ENCODE peak calls at places on chromosome 12, in seven cellular contexts. P is adrenal gland, D is dorsolateral prefrontal cortex, K is ascending aorta, U is stomach, M is brain microvascular endothelial cell, R is heart left ventricle. I is an unnamed sample.

GRCh38 chr12:1916396-1917171 is 1.9 kb downstream of the CACNA2D4 start:
- DNase-seq in R (peak), K (no peak), U (peak), D (peak), M (no peak), P (peak), I (no peak)

GRCh38 chr12:98741229-98741614 is 96.1 kb downstream of the APAF1 start:
- DNase-seq in D (no peak), P (no peak), R (no peak), M (no peak), K (no peak), U (no peak), I (no peak)

GRCh38 chr12:78963439-78964222 is 99.1 kb downstream of the SYT1 start:
- DNase-seq in D (no peak), U (no peak), M (peak), K (no peak), R (no peak), P (no peak), I (peak)

GRCh38 chr12:25929096-25929637 is 29.3 kb upstream of the RASSF8 start:
- DNase-seq in R (no peak), U (no peak), K (no peak), M (no peak), D (no peak), P (no peak), I (peak)

GRCh38 chr12:24561882-24562760 is 386.8 kb downstream of the BCAT1 start:
- DNase-seq in P (peak), R (peak), K (peak), M (peak), U (peak), D (peak), I (no peak)

GRCh38 chr12:81337891-81338290 is 260.0 kb downstream of the ACSS3 start:
- DNase-seq in P (no peak), K (no peak), D (no peak), R (no peak), M (peak), U (no peak), I (no peak)

GRCh38 chr12:57216014-57216891 is at the start of gene NXPH4:
- DNase-seq in R (peak), K (no peak), M (no peak), D (no peak), U (peak), P (peak), I (no peak)

GRCh38 chr12:103698752-103699540 is 111.9 kb downstream of the STAB2 start:
- DNase-seq in U (no peak), K (no peak), D (no peak), P (no peak), R (no peak), M (no peak), I (no peak)

GRCh38 chr12:95318071-95318545 is 100.5 kb downstream of the VEZT start:
- DNase-seq in U (no peak), D (no peak), K (no peak), P (no peak), M (peak), R (no peak), I (peak)

GRCh38 chr12:10392394-10392930 is 2.6 kb upstream of the KLRK1 start:
- DNase-seq in D (no peak), P (peak), R (no peak), K (peak), U (peak), M (peak), I (peak)

GRCh38 chr12:108576660-108577234 is 14.4 kb downstream of the ISCU start:
- DNase-seq in U (no peak), R (no peak), K (peak), D (no peak), M (peak), P (peak), I (no peak)

GRCh38 chr12:108620236-108620879 is 13.3 kb downstream of the SELPLG start:
- DNase-seq in P (no peak), D (no peak), R (no peak), U (no peak), M (no peak), K (no peak), I (no peak)

GRCh38 chr12:42234970-42235369 is 3.1 kb downstream of the YAF2 start:
- DNase-seq in P (peak), D (no peak), K (no peak), U (no peak), M (no peak), R (no peak), I (no peak)

GRCh38 chr12:63865448-63865847 is 20.9 kb downstream of the SRGAP1 start:
- DNase-seq in U (no peak), K (no peak), R (no peak), M (no peak), P (no peak), D (no peak), I (no peak)

GRCh38 chr12:116492703-116493324 is 66.4 kb upstream of the MAP1LC3B2 start:
- DNase-seq in K (no peak), U (no peak), M (peak), D (no peak), P (peak), R (no peak), I (peak)

GRCh38 chr12:50224026-50224692 is 57.0 kb upstream of the CERS5 start:
- DNase-seq in M (peak), R (no peak), P (peak), U (peak), K (no peak), D (no peak), I (peak)

GRCh38 chr12:95164656-95165055 is 52.6 kb downstream of the FGD6 start:
- DNase-seq in P (no peak), U (no peak), R (no peak), D (no peak), M (no peak), K (no peak), I (no peak)

GRCh38 chr12:27780612-27781408 is 774 bp upstream of the MANSC4 start:
- DNase-seq in K (peak), P (peak), M (peak), R (no peak), U (peak), D (peak), I (peak)

GRCh38 chr12:55930771-55931316 is at the start of gene DGKA:
- DNase-seq in R (no peak), U (peak), M (peak), P (no peak), K (peak), D (no peak), I (peak)

GRCh38 chr12:43896496-43896895 is 60.6 kb downstream of the TMEM117 start:
- DNase-seq in R (no peak), D (no peak), M (no peak), K (no peak), P (no peak), U (no peak), I (no peak)

GRCh38 chr12:102824218-102824835 is 92.7 kb downstream of the PAH start:
- DNase-seq in U (no peak), K (no peak), M (peak), P (peak), R (peak), D (no peak), I (peak)

GRCh38 chr12:55965941-55966407 is at the start of gene PMEL:
- DNase-seq in D (no peak), P (no peak), M (no peak), K (no peak), U (no peak), R (no peak), I (no peak)

GRCh38 chr12:133192847-133193246 is 11.6 kb downstream of the ZNF268 start:
- DNase-seq in M (no peak), U (no peak), K (no peak), P (no peak), R (no peak), D (no peak), I (no peak)

GRCh38 chr12:48349471-48349870 is 1.2 kb downstream of the ZNF641 start:
- DNase-seq in D (no peak), M (peak), U (no peak), P (no peak), R (peak), K (no peak), I (no peak)

GRCh38 chr12:96230646-96231045 is 36.5 kb downstream of the ELK3 start:
- DNase-seq in K (peak), R (no peak), M (no peak), P (no peak), U (no peak), D (no peak), I (no peak)

GRCh38 chr12:44875417-44875953 is 630 bp downstream of the NELL2 start:
- DNase-seq in U (no peak), K (no peak), D (no peak), R (no peak), P (peak), M (no peak), I (no peak)

GRCh38 chr12:93978553-93978952 is 169.8 kb upstream of the PLXNC1 start:
- DNase-seq in P (peak), K (peak), D (no peak), R (no peak), U (no peak), M (peak), I (peak)

GRCh38 chr12:28086521-28086920 is 103.7 kb upstream of the CCDC91 start:
- DNase-seq in K (no peak), D (no peak), U (no peak), M (no peak), R (no peak), P (no peak), I (no peak)

GRCh38 chr12:112188130-112188830 is 62.9 kb downstream of the TRAFD1 start:
- DNase-seq in M (no peak), R (no peak), D (no peak), P (no peak), K (no peak), U (no peak), I (no peak)

GRCh38 chr12:26298785-26299621 is 103.6 kb downstream of the SSPN start:
- DNase-seq in M (peak), U (no peak), D (no peak), K (no peak), R (no peak), P (peak), I (peak)

GRCh38 chr12:46675736-46676135 is 150.1 kb downstream of the SLC38A4 start:
- DNase-seq in R (no peak), P (peak), M (peak), U (no peak), K (no peak), D (no peak), I (no peak)

GRCh38 chr12:96441811-96442210 is 41.6 kb upstream of the CDK17 start:
- DNase-seq in P (no peak), K (no peak), M (no peak), D (no peak), R (no peak), U (no peak), I (no peak)

GRCh38 chr12:112937741-112938719 is at the start of gene OAS3:
- DNase-seq in M (peak), K (peak), R (peak), U (peak), D (peak), P (peak), I (peak)

GRCh38 chr12:65505321-65506121 is 227.0 kb downstream of the MSRB3 start:
- DNase-seq in P (no peak), K (no peak), D (no peak), M (no peak), U (no peak), R (no peak), I (no peak)

GRCh38 chr12:82413994-82414393 is 55.7 kb downstream of the METTL25 start:
- DNase-seq in P (no peak), K (no peak), R (no peak), D (no peak), U (no peak), M (no peak), I (no peak)

GRCh38 chr12:7136676-7137075 is 6.5 kb downstream of the CLSTN3 start:
- DNase-seq in R (peak), U (no peak), M (no peak), K (no peak), P (no peak), D (no peak), I (no peak)

GRCh38 chr12:42166501-42166900 is 21.8 kb upstream of the GXYLT1 start:
- DNase-seq in D (no peak), U (no peak), P (no peak), K (no peak), M (no peak), R (no peak), I (no peak)

GRCh38 chr12:65900912-65901672 is 76.8 kb downstream of the HMGA2 start:
- DNase-seq in P (no peak), R (no peak), M (no peak), U (no peak), D (no peak), K (no peak), I (no peak)

DNA sequence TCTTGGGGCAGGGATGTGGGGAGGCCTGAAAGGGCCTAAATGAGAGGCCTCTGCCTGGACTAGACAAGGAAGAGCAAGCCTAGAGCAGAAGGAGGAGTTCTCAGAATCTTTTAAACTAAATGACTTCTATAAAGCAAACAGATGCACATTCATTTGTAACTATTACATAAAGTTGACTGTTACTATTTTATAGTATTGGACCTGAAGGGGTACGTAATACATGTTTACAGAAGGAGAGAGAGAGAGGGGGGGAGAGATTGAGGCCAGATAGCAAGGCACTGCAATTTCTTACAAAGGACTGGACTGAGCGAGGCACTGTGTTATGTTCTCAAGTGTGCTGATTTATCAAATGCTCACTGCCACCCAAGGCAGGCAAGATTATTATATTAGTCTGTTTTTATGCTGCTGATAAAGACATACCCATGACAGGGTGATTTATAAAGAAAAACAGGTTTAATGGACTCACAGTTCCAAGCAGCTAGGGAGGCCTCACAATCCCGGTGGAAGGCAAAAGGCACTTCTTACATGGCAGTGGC is 215.8 kb upstream of the NOS1 start:
- DNase-seq in U (no peak), D (no peak), P (no peak), R (no peak), M (no peak), K (no peak), I (no peak)
- TF ChIP-seq CTCF in U (no peak), D (no peak), P (no peak), R (no peak), M (no peak), K (no peak), I (no peak)

GRCh38 chr12:15863258-15863835 is 18.8 kb upstream of the STRAP start:
- DNase-seq in D (no peak), R (no peak), P (no peak), K (no peak), M (no peak), U (no peak), I (no peak)
- H3K27ac ChIP-seq in D (no peak), R (no peak), P (no peak), K (no peak), M (no peak), U (no peak), I (no peak)

GRCh38 chr12:5492562-5492961 is 60.7 kb downstream of the NTF3 start:
- DNase-seq in R (no peak), D (no peak), K (no peak), P (no peak), M (no peak), U (no peak), I (no peak)

GRCh38 chr12:5489760-5490432 is 58.0 kb downstream of the NTF3 start:
- DNase-seq in U (no peak), M (no peak), P (no peak), R (no peak), K (peak), D (no peak), I (no peak)

GRCh38 chr12:5494343-5494742 is 62.4 kb downstream of the NTF3 start:
- DNase-seq in U (no peak), D (no peak), R (no peak), P (no peak), K (no peak), M (no peak), I (no peak)

GRCh38 chr12:5497329-5498058 is 65.6 kb downstream of the NTF3 start:
- DNase-seq in P (no peak), U (no peak), M (no peak), D (no peak), K (peak), R (no peak), I (no peak)

DNA sequence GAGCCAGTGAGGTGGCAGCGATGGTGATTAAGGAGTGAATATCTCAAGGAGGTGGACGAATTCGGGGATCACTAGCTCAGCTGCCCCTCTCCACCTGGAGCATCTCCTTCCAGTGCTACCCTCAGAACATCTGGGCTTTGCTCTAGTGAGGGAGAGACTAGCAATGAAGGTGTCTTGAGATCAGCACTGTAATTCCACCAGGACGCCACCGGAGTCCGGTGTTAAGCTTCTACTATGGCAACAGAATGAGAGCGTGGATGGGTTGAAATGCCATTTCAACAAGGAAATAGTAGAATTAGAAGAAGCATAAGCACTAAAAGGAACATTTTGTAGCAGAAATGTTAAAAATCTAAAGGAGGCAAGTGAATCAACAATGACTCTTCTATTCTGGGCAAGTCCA is 61.1 kb downstream of the NTF3 start:
- DNase-seq in U (no peak), K (no peak), D (no peak), R (no peak), M (no peak), P (no peak), I (no peak)
- TF ChIP-seq CTCF in U (no peak), K (no peak), D (no peak), R (no peak), M (no peak), P (no peak), I (no peak)

GRCh38 chr12:15393995-15394394 is 71.7 kb downstream of the PTPRO start:
- DNase-seq in M (no peak), K (no peak), P (no peak), U (no peak), R (no peak), D (no peak), I (no peak)

DNA sequence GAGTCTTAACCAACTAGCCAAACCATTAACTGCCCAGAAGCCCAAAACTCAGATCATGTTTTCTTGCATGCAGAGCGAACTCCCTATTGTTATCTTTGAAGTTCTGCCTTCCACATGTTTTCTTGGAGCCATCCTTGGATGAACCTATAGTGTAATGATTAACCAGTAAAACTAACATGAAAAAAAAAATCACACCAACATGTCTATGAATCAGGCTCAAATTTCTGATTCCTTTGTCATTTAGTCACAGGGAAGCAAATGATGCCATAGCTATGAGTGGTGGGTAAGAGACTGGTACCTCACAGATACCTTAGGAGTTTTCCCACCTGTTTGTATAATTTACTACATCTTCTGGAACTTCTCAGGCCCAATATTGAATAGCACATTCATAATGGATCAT is 70.7 kb downstream of the PTPRO start:
- DNase-seq in U (no peak), K (no peak), M (no peak), R (no peak), D (no peak), P (no peak), I (no peak)
- H3K27ac ChIP-seq in U (no peak), K (no peak), M (no peak), R (no peak), D (no peak), P (no peak), I (no peak)

GRCh38 chr12:14190694-14191093 is 174.8 kb upstream of the ATF7IP start:
- DNase-seq in U (no peak), K (no peak), M (no peak), D (no peak), P (no peak), R (no peak), I (no peak)

GRCh38 chr12:14187966-14188365 is 177.5 kb upstream of the ATF7IP start:
- DNase-seq in M (no peak), R (no peak), U (no peak), K (no peak), D (no peak), P (no peak), I (no peak)

GRCh38 chr12:14185441-14186192 is 179.9 kb upstream of the ATF7IP start:
- DNase-seq in P (peak), U (peak), K (no peak), R (no peak), D (peak), M (peak), I (peak)

GRCh38 chr12:14188761-14189160 is 176.7 kb upstream of the ATF7IP start:
- DNase-seq in D (no peak), U (no peak), P (no peak), R (no peak), M (no peak), K (no peak), I (no peak)

DNA sequence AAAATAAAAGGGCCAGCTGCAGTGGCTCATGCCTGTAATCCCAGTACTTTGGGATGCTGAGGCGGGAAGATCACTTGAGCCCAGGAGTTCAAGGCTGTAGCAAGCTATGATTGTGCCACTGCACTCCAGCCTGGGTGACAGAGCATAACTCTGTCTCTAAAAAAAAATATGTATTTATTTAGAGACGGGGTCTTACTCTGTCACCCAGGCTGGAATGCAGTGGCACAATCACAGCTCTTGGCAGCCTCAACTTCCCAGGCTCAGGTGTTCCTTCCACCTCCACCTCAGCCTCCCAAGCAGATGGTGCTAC is 179.3 kb upstream of the ATF7IP start:
- DNase-seq in P (no peak), U (no peak), R (no peak), D (no peak), K (no peak), M (no peak), I (no peak)
- TF ChIP-seq CTCF in P (no peak), U (no peak), R (no peak), D (no peak), K (no peak), M (no peak), I (no peak)

GRCh38 chr12:130706311-130706710 is 9.8 kb downstream of the RIMBP2 start:
- DNase-seq in K (no peak), U (peak), P (no peak), D (no peak), M (no peak), R (no peak), I (no peak)
- H3K27ac ChIP-seq in K (no peak), U (no peak), P (no peak), D (no peak), M (no peak), R (no peak), I (no peak)

GRCh38 chr12:121005346-121005815 is 10.9 kb downstream of the C12orf43 start:
- DNase-seq in P (peak), M (peak), U (peak), D (peak), R (no peak), K (no peak), I (no peak)
- TF ChIP-seq CTCF in P (peak), M (peak), U (no peak), D (peak), R (peak), K (peak), I (peak)

DNA sequence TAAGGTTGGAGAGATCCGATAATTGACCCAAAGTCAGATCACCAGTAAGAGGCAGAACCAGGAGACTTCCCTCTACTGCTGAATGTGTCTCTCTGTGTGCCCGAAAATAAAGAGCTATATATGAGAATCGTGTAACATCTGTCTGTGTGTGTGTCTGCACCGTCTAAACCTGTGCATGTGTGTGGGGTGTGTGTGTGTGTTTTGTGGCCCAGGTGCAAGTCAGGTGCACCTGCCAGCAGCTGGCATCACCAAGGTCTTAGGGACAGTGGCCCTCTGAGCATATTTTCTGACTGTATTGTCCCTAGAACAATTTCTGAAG is 24.7 kb upstream of the KRT78 start:
- DNase-seq in D (no peak), M (no peak), K (no peak), P (no peak), U (no peak), R (no peak), I (no peak)
- H3K27ac ChIP-seq in D (peak), M (peak), K (peak), P (no peak), U (peak), R (peak), I (peak)

GRCh38 chr12:124422570-124423523 is 128.0 kb downstream of the RFLNA start:
- DNase-seq in P (peak), U (peak), K (peak), R (peak), M (peak), D (peak), I (peak)
- TF ChIP-seq CTCF in P (no peak), U (no peak), K (no peak), R (no peak), M (no peak), D (no peak), I (no peak)